ENCODE peak calls at places on chromosomes 12 and 14, in eight cellular contexts. V is cardiac fibroblast; Y is psoas muscle; U is CD8-positive, alpha-beta T cell; A is body of pancreas; E is endodermal cell; C is kidney epithelial cell; T is SK-N-SH. M is an unnamed sample.
A peak's percentile ranks its signal among the peaks of the same experiment; 100 is the strongest.

GRCh38 chr12:55966408-55967281 is at the start of gene CDK2:
- DNase-seq in U (peak; percentile 92), C (no peak), T (peak; percentile 95), A (peak; percentile 96), V (peak; percentile 79), E (peak; percentile 99), Y (peak; percentile 94), M (peak; percentile 40)

GRCh38 chr12:19198272-19198671 is 68.7 kb downstream of the PLEKHA5 start:
- DNase-seq in A (no peak), C (no peak), T (no peak), V (peak; percentile 80), Y (no peak), U (no peak), E (no peak), M (no peak)

GRCh38 chr14:51023964-51024363 is 70.9 kb downstream of the TRIM9 start:
- DNase-seq in E (no peak), T (no peak), U (no peak), Y (no peak), V (no peak), A (no peak), C (no peak), M (no peak)

GRCh38 chr12:120249875-120250795 is 15.4 kb downstream of the PXN start:
- DNase-seq in E (peak; percentile 47), T (no peak), C (no peak), V (peak; percentile 43), Y (peak; percentile 88), U (peak; percentile 61), A (no peak), M (no peak)

GRCh38 chr12:46124848-46125619 is 134.7 kb upstream of the SCAF11 start:
- DNase-seq in E (peak; percentile 85), T (peak; percentile 39), Y (no peak), V (peak; percentile 92), C (peak; percentile 45), U (peak; percentile 57), A (peak; percentile 58), M (no peak)

GRCh38 chr12:106736051-106736957 is 38.2 kb upstream of the RIC8B start:
- DNase-seq in V (peak; percentile 7), Y (no peak), C (no peak), A (no peak), U (no peak), T (no peak), E (peak; percentile 55), M (no peak)

GRCh38 chr12:15650399-15651128 is 138.6 kb downstream of the EPS8 start:
- DNase-seq in E (no peak), U (no peak), C (no peak), T (no peak), V (no peak), Y (no peak), A (no peak), M (no peak)

GRCh38 chr14:71883094-71883493 is 49.1 kb upstream of the RGS6 start:
- DNase-seq in E (no peak), U (no peak), C (no peak), T (no peak), A (no peak), Y (no peak), V (no peak), M (no peak)

GRCh38 chr12:131204416-131205311 is 251.0 kb downstream of the ADGRD1 start:
- DNase-seq in C (no peak), U (peak; percentile 37), E (no peak), V (no peak), Y (no peak), A (no peak), T (peak; percentile 40), M (no peak)

GRCh38 chr12:112682586-112682985 is 109.0 kb upstream of the RPH3A start:
- DNase-seq in V (no peak), A (no peak), U (no peak), T (no peak), C (no peak), E (no peak), Y (no peak), M (no peak)

GRCh38 chr12:32302218-32302826 is 97.0 kb upstream of the FGD4 start:
- DNase-seq in A (peak; percentile 20), E (peak; percentile 85), U (no peak), T (peak; percentile 55), Y (no peak), V (peak; percentile 56), C (no peak), M (no peak)

GRCh38 chr14:104370256-104370870 is 209.2 kb upstream of the C14orf180 start:
- DNase-seq in V (no peak), A (no peak), E (peak; percentile 86), C (no peak), U (no peak), T (peak; percentile 80), Y (no peak), M (no peak)

GRCh38 chr12:4441355-4442330 is 4.0 kb downstream of the FGF6 start:
- DNase-seq in A (no peak), Y (no peak), C (no peak), U (no peak), E (peak; percentile 97), T (peak; percentile 61), V (no peak), M (no peak)

GRCh38 chr14:70881549-70882174 is 25.6 kb upstream of the PCNX1 start:
- DNase-seq in V (no peak), E (no peak), C (no peak), Y (no peak), U (no peak), A (no peak), T (no peak), M (no peak)

GRCh38 chr12:94660436-94660835 is 10.1 kb upstream of the TMCC3 start:
- DNase-seq in V (no peak), A (no peak), T (no peak), Y (no peak), E (no peak), U (no peak), C (no peak), M (no peak)

GRCh38 chr14:32509632-32510187 is 180.6 kb downstream of the AKAP6 start:
- DNase-seq in C (peak; percentile 54), E (no peak), U (no peak), A (peak; percentile 44), T (no peak), Y (peak; percentile 67), V (peak; percentile 99), M (no peak)

GRCh38 chr12:49225551-49226166 is 36.8 kb upstream of the TUBA1A start:
- DNase-seq in U (no peak), A (no peak), C (no peak), E (peak; percentile 61), Y (no peak), T (no peak), V (peak; percentile 79), M (no peak)

DNA sequence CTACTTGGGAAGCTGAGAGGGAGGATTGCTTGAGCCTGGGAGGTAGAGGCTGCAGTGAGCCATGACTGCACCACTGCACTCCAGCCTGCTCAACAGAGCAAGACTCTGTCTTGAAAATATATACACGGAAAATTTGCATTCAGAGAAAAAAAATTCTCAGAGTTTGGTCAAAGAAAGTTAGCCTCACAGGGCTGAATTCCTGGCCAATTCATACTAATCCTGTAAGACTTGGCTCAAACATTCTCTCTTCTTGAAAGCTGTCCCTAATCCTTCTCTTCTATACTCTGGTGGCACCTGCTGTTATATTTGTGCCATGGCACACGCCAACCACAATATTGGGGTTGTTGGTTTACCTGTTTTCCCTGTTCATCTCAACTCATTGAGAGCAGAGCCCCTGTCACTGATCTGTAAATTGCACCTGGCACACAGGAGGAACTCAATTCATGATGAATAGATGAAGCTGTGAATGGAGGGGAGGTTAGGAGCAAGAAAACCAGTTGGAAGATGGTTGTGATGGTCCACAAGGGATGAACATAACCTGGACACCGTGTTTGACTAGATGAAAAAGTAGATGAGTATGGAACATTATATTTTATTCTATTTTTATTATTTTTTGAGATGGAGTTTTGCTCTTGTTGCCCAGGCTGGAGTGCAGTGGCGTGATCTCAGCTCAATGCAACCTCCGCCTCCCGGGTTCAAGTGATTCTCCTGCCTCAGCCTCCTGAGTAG is 36.8 kb upstream of the SPTSSA start:
- DNase-seq in Y (no peak), T (peak; percentile 45), C (no peak), A (peak; percentile 23), V (peak; percentile 33), U (no peak), E (peak; percentile 50), M (no peak)
- TF ChIP-seq CTCF in Y (peak; percentile 47), T (peak; percentile 58), C (peak; percentile 14), A (peak; percentile 18), V (peak; percentile 29), U (peak; percentile 27), E (peak; percentile 63), M (peak; percentile 78)

GRCh38 chr14:56215180-56215579 is 97.0 kb downstream of the PELI2 start:
- DNase-seq in A (no peak), V (no peak), T (no peak), C (no peak), E (no peak), Y (no peak), U (no peak), M (no peak)
- H3K4me3 ChIP-seq in A (no peak overlapping the region), V (no peak overlapping the region), T (no peak overlapping the region), C (no peak overlapping the region), E (no peak overlapping the region), Y (no peak overlapping the region), U (no peak overlapping the region), M (no peak overlapping the region)

GRCh38 chr12:61996717-61997116 is 263.5 kb upstream of the USP15 start:
- DNase-seq in T (no peak), A (no peak), V (no peak), Y (no peak), E (no peak), U (no peak), C (no peak), M (no peak)

GRCh38 chr12:61991663-61992062 is 268.5 kb upstream of the USP15 start:
- DNase-seq in T (no peak), C (no peak), A (no peak), E (no peak), V (no peak), U (no peak), Y (no peak), M (no peak)

DNA sequence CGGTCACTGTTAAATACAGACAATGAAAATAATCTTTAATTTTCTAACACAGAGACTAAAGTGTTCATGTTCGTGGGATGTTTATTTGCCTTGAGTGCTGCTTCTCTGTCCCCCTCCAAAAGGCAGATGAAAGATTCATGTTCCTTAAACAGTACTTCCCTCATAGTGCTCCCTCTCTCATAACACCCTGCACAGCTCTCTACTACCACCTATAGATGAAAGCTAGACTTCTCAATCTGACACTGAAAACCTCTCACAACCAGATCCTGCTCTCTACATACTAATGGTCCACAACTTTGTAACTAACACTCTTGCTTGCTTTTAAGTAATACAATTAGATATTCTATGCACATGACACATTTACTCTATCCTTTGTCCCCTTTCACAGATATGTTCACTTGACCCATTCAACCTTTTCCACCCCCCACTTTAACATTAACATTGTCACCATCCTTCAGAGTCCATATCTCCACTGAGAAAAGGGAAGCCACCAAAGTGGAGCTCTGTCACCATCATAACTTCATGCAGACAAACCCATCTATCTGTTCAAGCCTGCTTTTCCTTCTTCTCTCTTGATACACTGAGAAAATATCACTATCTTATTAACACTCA is 266.4 kb upstream of the USP15 start:
- DNase-seq in C (no peak), A (no peak), E (no peak), V (peak; percentile 11), T (no peak), Y (no peak), U (no peak), M (no peak)
- TF ChIP-seq CTCF in C (peak; percentile 66), A (no peak), E (peak; percentile 89), V (peak; percentile 37), T (peak; percentile 59), Y (peak; percentile 32), U (no peak), M (no peak)

DNA sequence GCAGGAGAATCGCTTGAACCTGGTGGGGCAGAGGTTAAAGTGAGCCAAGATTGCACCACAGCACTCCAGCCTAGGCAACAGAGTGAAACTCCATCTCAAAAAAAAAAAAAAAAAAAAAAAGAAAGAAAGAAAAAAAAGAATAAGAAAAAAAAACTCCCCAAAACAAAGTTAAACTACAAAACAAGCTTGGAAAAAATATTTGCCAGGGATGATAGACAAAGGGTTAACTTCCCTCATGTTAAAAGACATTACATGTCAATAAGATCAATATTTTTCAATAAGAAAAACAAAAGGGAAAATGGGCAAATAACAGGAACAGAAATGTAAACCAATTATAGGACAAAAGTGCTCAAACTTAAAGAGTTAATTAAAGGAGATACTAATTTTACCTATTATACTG is 26.4 kb upstream of the HIGD1C start:
- DNase-seq in U (no peak), E (no peak), V (no peak), C (no peak), A (no peak), T (no peak), Y (no peak), M (no peak)
- H3K4me3 ChIP-seq in U (no peak overlapping the region), E (no peak overlapping the region), V (peak overlapping the region; percentile 84), C (no peak overlapping the region), A (peak overlapping the region; percentile 79), T (peak overlapping the region; percentile 59), Y (peak overlapping the region; percentile 78), M (peak overlapping the region; percentile 60)